ENCODE peak calls at places on chromosomes 12 and 14, in six cellular contexts. C, L, D, P, O and S are unnamed samples.

GRCh38 chr14:25006031-25006430 is 43.9 kb downstream of the STXBP6 start:
- DNase-seq in C (no peak), L (no peak), D (no peak), P (no peak), O (no peak), S (no peak)

GRCh38 chr14:103735022-103735421 is 19.4 kb downstream of the ZFYVE21 start:
- DNase-seq in C (no peak), L (no peak), D (no peak), P (peak), O (no peak), S (no peak)

GRCh38 chr12:114655934-114656697 is 27.9 kb downstream of the TBX3 start:
- DNase-seq in C (peak), L (peak), D (no peak), P (peak), O (no peak), S (no peak)

GRCh38 chr12:14059538-14059937 is 78.1 kb upstream of the GRIN2B start:
- DNase-seq in C (no peak), L (no peak), D (no peak), P (no peak), O (no peak), S (no peak)

GRCh38 chr14:100122481-100123215 is 36.8 kb downstream of the DEGS2 start:
- DNase-seq in C (no peak), L (no peak), D (peak), P (no peak), O (no peak), S (no peak)

GRCh38 chr12:4562034-4562657 is at the start of gene DYRK4:
- DNase-seq in C (no peak), L (peak), D (no peak), P (peak), O (peak), S (no peak)

GRCh38 chr12:107027304-107028053 is 40.5 kb upstream of the MTERF2 start:
- DNase-seq in C (peak), L (peak), D (no peak), P (peak), O (no peak), S (no peak)

GRCh38 chr12:88953029-88953586 is 372.8 kb upstream of the KITLG start:
- DNase-seq in C (no peak), L (no peak), D (no peak), P (no peak), O (no peak), S (no peak)

GRCh38 chr14:96627386-96627785 is 125.2 kb downstream of the PAPOLA start:
- DNase-seq in C (no peak), L (no peak), D (no peak), P (no peak), O (no peak), S (no peak)

GRCh38 chr12:96108321-96108720 is 72.9 kb upstream of the LTA4H start:
- DNase-seq in C (peak), L (no peak), D (peak), P (peak), O (no peak), S (no peak)

GRCh38 chr14:39374846-39375245 is 57.4 kb downstream of the FBXO33 start:
- DNase-seq in C (no peak), L (no peak), D (no peak), P (peak), O (no peak), S (no peak)
- TF ChIP-seq MYC in C (no peak), L (no peak), D (no peak), P (no peak), O (no peak), S (no peak)

GRCh38 chr12:64733857-64734256 is 25.3 kb downstream of the GNS start:
- DNase-seq in C (peak), L (no peak), D (no peak), P (peak), O (no peak), S (no peak)
- TF ChIP-seq MYC in C (no peak), L (no peak), D (no peak), P (no peak), O (no peak), S (no peak)

GRCh38 chr12:116735951-116736599 is 1.8 kb downstream of the SPRING1 start:
- DNase-seq in C (peak), L (peak), D (peak), P (no peak), O (no peak), S (no peak)
- TF ChIP-seq MYC in C (no peak), L (no peak), D (no peak), P (no peak), O (no peak), S (no peak)

GRCh38 chr12:100793182-100793581 is 1.4 kb upstream of the ANO4 start:
- DNase-seq in C (no peak), L (no peak), D (no peak), P (no peak), O (no peak), S (no peak)

GRCh38 chr12:100789146-100789545 is 5.4 kb upstream of the ANO4 start:
- DNase-seq in C (peak), L (no peak), D (no peak), P (no peak), O (no peak), S (no peak)

GRCh38 chr12:100790558-100790957 is 4.0 kb upstream of the ANO4 start:
- DNase-seq in C (no peak), L (no peak), D (no peak), P (no peak), O (no peak), S (no peak)

GRCh38 chr12:100794441-100795192 is at the start of gene ANO4:
- DNase-seq in C (no peak), L (no peak), D (no peak), P (no peak), O (no peak), S (no peak)

DNA sequence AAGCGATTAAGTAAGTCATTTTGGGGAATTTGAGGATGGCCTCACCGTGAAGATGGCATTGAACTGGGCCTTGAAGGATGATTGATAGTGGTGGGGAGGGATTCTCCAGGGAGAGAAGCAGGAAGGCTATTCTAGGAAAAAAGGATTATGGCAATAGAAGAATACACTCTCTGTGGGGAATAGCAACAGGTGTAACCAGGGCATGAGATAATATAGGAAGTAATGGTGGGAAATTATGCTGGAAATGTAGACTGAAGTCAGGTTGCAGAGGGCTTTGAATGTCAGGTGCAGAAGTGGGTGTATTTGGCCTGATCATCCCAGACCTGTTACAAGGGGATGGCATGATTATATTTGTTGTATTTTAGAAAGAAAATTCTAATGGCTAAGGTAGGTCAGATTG is 4.6 kb upstream of the ANO4 start:
- DNase-seq in C (no peak), L (no peak), D (no peak), P (no peak), O (no peak), S (no peak)
- TF ChIP-seq MYC in C (no peak), L (no peak), D (no peak), P (no peak), O (no peak), S (no peak)

GRCh38 chr14:36493761-36494160 is 26.3 kb downstream of the NKX2-1 start:
- DNase-seq in C (no peak), L (no peak), D (no peak), P (no peak), O (no peak), S (no peak)
- TF ChIP-seq MYC in C (no peak), L (no peak), D (no peak), P (no peak), O (no peak), S (no peak)

GRCh38 chr14:85590784-85591183 is 60.8 kb downstream of the FLRT2 start:
- DNase-seq in C (no peak), L (peak), D (no peak), P (no peak), O (no peak), S (no peak)
- TF ChIP-seq MYC in C (no peak), L (no peak), D (no peak), P (no peak), O (no peak), S (no peak)

DNA sequence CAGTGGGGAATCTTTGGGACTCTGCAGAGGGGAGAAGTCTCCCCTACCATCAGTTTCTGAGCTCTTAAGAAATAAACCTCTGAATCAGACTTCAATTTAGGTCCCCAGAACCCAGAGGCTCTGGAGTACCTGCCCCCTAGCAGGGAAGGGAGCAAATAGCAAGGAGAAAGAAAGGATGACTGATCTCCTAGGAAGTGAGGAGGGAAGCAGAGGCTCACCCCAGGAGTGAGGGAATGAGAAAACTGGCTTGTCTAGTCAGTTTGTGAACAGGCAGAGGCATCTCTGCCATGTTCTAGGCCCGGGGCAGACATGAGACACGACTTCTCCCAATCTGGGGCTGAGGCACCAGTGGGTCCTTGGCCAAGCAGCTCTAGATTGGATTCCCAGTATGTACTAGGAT is 24.3 kb upstream of the SMUG1 start:
- DNase-seq in C (no peak), L (no peak), D (no peak), P (no peak), O (no peak), S (no peak)
- TF ChIP-seq MYC in C (no peak), L (no peak), D (no peak), P (no peak), O (no peak), S (no peak)

DNA sequence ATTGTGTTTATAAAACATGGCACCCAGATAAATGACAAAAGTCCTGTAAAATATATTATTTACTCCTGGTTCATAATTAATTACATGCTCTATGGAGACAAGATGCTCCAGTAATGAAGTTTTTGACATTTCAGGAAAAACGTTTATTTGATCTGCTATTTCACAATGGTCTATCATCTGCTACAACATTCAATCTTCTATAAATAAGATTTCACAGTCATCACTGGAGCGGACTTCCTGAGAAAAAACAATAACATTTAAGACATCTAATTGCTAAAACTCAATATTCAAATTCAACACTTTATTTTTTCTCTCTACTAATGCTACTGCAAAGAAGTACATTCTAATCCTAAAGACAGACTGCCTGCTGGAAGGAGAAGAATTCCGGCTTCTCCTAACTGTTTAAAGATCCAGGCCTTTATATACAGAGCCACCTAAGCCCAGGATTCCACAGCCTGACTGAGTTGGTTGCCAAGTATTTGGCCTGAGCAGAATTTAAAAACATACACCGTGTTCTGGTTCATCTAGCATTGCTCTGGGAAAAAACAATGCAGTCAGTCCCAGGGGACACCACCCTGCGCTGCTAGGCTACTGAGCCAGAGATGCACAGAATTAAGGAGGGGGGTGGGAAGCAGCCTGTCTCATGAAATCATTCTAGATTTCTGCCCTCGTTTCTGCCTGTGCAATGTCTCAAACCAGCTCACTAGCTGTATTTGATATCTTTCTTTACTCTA is 58.0 kb downstream of the TMTC1 start:
- DNase-seq in C (no peak), L (no peak), D (no peak), P (peak), O (no peak), S (peak)
- TF ChIP-seq MYC in C (no peak), L (no peak), D (no peak), P (no peak), O (no peak), S (no peak)

GRCh38 chr12:124909831-124910560 is 4.5 kb downstream of the UBC start:
- DNase-seq in C (peak), L (no peak), D (peak), P (no peak), O (no peak), S (no peak)

GRCh38 chr12:124901003-124901402 is 13.4 kb downstream of the UBC start:
- DNase-seq in C (no peak), L (no peak), D (peak), P (no peak), O (no peak), S (no peak)

GRCh38 chr12:124902916-124903315 is 11.5 kb downstream of the UBC start:
- DNase-seq in C (no peak), L (no peak), D (no peak), P (no peak), O (no peak), S (no peak)

GRCh38 chr12:124906606-124907261 is 7.7 kb downstream of the UBC start:
- DNase-seq in C (peak), L (peak), D (peak), P (peak), O (peak), S (peak)

GRCh38 chr12:124904306-124905098 is 9.9 kb downstream of the UBC start:
- DNase-seq in C (peak), L (peak), D (peak), P (peak), O (peak), S (no peak)
- TF ChIP-seq MYC in C (peak), L (peak), D (peak), P (peak), O (peak), S (no peak)